ENCODE peak calls at places on chromosomes 4 and X, in seven cellular contexts. D is lower leg skin, G is transverse colon, K is GM12891, O is Peyer's patch, U is tibial nerve, N is A549. H is an unnamed sample.

GRCh38 chr4:118034061-118034785 is at the start of gene NDST3:
- DNase-seq in D (no peak), G (peak), K (peak), O (no peak), U (peak), N (peak), H (no peak)

GRCh38 chr4:27703771-27704170 is 843.1 kb downstream of the STIM2 start:
- DNase-seq in D (no peak), G (no peak), K (no peak), O (no peak), U (no peak), N (no peak), H (no peak)

GRCh38 chrX:16250296-16250695 is 83.0 kb downstream of the MAGEB17 start:
- DNase-seq in D (no peak), G (no peak), K (no peak), O (no peak), U (no peak), N (no peak), H (no peak)

GRCh38 chr4:184868623-184869022 is 42.9 kb upstream of the ACSL1 start:
- DNase-seq in D (no peak), G (no peak), K (no peak), O (no peak), U (no peak), N (no peak), H (no peak)

GRCh38 chr4:126708716-126709115 is 924.0 kb upstream of the INTU start:
- DNase-seq in D (no peak), G (no peak), K (no peak), O (no peak), U (no peak), N (no peak), H (no peak)

GRCh38 chrX:80285131-80285773 is 135.0 kb upstream of the TENT5D start:
- DNase-seq in D (no peak), G (peak), K (no peak), O (peak), U (no peak), N (peak), H (no peak)

GRCh38 chr4:51932261-51932660 is 87.9 kb downstream of the LRRC66 start:
- DNase-seq in D (no peak), G (no peak), K (no peak), O (no peak), U (no peak), N (no peak), H (no peak)

GRCh38 chr4:648579-649292 is 23.4 kb downstream of the PDE6B start:
- DNase-seq in D (no peak), G (no peak), K (no peak), O (no peak), U (no peak), N (no peak), H (no peak)

GRCh38 chr4:125322363-125322730 is 7.6 kb downstream of the FAT4 start:
- DNase-seq in D (no peak), G (no peak), K (no peak), O (no peak), U (no peak), N (no peak), H (no peak)

GRCh38 chr4:150972592-150972991 is 42.5 kb downstream of the LRBA start:
- DNase-seq in D (no peak), G (no peak), K (no peak), O (no peak), U (no peak), N (no peak), H (no peak)

GRCh38 chrX:67545772-67546495 is 2.1 kb downstream of the AR start:
- DNase-seq in D (no peak), G (no peak), K (no peak), O (no peak), U (no peak), N (no peak), H (no peak)

GRCh38 chr4:123505457-123506310 is 109.1 kb downstream of the SPRY1 start:
- DNase-seq in D (peak), G (peak), K (peak), O (peak), U (no peak), N (no peak), H (no peak)

GRCh38 chr4:51825341-51825740 is 17.6 kb upstream of the DCUN1D4 start:
- DNase-seq in D (no peak), G (no peak), K (no peak), O (no peak), U (no peak), N (no peak), H (no peak)

GRCh38 chrX:49187028-49187394 is 838 bp upstream of the PRICKLE3 start:
- DNase-seq in D (no peak), G (no peak), K (no peak), O (no peak), U (no peak), N (no peak), H (no peak)

GRCh38 chrX:45699158-45699557 is 498.5 kb upstream of the DIPK2B start:
- DNase-seq in D (no peak), G (no peak), K (no peak), O (no peak), U (no peak), N (no peak), H (no peak)

GRCh38 chrX:37315511-37316248 is 33.5 kb upstream of the PRRG1 start:
- DNase-seq in D (no peak), G (no peak), K (no peak), O (no peak), U (no peak), N (no peak), H (no peak)

GRCh38 chr4:150583287-150584197 is 1.6 kb downstream of the MAB21L2 start:
- DNase-seq in D (no peak), G (peak), K (no peak), O (peak), U (no peak), N (no peak), H (no peak)

GRCh38 chr4:106132045-106132444 is 184.0 kb downstream of the TBCK start:
- DNase-seq in D (no peak), G (no peak), K (no peak), O (no peak), U (no peak), N (no peak), H (no peak)

GRCh38 chr4:49058306-49058705 is 72.2 kb downstream of the CWH43 start:
- DNase-seq in D (no peak), G (no peak), K (no peak), O (no peak), U (no peak), N (no peak), H (no peak)

GRCh38 chrX:134571831-134572230 is 86.4 kb downstream of the PLAC1 start:
- DNase-seq in D (no peak), G (no peak), K (no peak), O (no peak), U (no peak), N (no peak), H (no peak)

GRCh38 chr4:169428376-169428775 is 157.6 kb upstream of the SH3RF1 start:
- DNase-seq in D (no peak), G (no peak), K (no peak), O (no peak), U (no peak), N (no peak), H (no peak)

GRCh38 chr4:31620476-31620875 is 900.3 kb downstream of the PCDH7 start:
- DNase-seq in D (no peak), G (no peak), K (no peak), O (no peak), U (no peak), N (no peak), H (no peak)

GRCh38 chrX:153507484-153508178 is 9.8 kb upstream of the ATP2B3 start:
- DNase-seq in D (peak), G (peak), K (peak), O (peak), U (peak), N (peak), H (peak)

GRCh38 chr4:188780028-188780427 is 640.8 kb downstream of the TRIML1 start:
- DNase-seq in D (no peak), G (no peak), K (no peak), O (no peak), U (no peak), N (no peak), H (no peak)

GRCh38 chr4:147192679-147193078 is 247.0 kb upstream of the TTC29 start:
- DNase-seq in D (no peak), G (no peak), K (no peak), O (no peak), U (no peak), N (no peak), H (no peak)

GRCh38 chr4:4735136-4735754 is 124.2 kb upstream of the MSX1 start:
- DNase-seq in D (peak), G (no peak), K (no peak), O (no peak), U (no peak), N (no peak), H (no peak)

GRCh38 chrX:154751669-154752271 is 893 bp upstream of the GAB3 start:
- DNase-seq in D (no peak), G (no peak), K (no peak), O (no peak), U (no peak), N (no peak), H (no peak)

GRCh38 chr4:57499786-57500185 is 389.6 kb upstream of the IGFBP7 start:
- DNase-seq in D (no peak), G (no peak), K (no peak), O (no peak), U (no peak), N (no peak), H (no peak)

GRCh38 chrX:142095816-142096215 is 109.3 kb downstream of the MAGEC2 start:
- DNase-seq in D (no peak), G (no peak), K (no peak), O (no peak), U (no peak), N (no peak), H (no peak)

GRCh38 chrX:54540289-54540688 is 10.3 kb downstream of the GNL3L start:
- DNase-seq in D (no peak), G (no peak), K (no peak), O (no peak), U (no peak), N (no peak), H (no peak)

GRCh38 chr4:111274486-111274885 is 651.6 kb upstream of the PITX2 start:
- DNase-seq in D (no peak), G (no peak), K (no peak), O (no peak), U (no peak), N (no peak), H (no peak)

GRCh38 chrX:136598631-136599030 is 49.3 kb upstream of the CD40LG start:
- DNase-seq in D (no peak), G (no peak), K (no peak), O (no peak), U (no peak), N (no peak), H (no peak)

GRCh38 chr4:125013891-125014290 is 300.9 kb upstream of the FAT4 start:
- DNase-seq in D (no peak), G (no peak), K (no peak), O (no peak), U (no peak), N (no peak), H (no peak)

GRCh38 chr4:2937986-2938385 is 25.2 kb downstream of the NOP14 start:
- DNase-seq in D (peak), G (peak), K (no peak), O (peak), U (no peak), N (no peak), H (no peak)

GRCh38 chr4:78293841-78294301 is 236.7 kb downstream of the FRAS1 start:
- DNase-seq in D (no peak), G (no peak), K (no peak), O (no peak), U (no peak), N (no peak), H (no peak)

GRCh38 chr4:17347445-17347844 is 164.4 kb downstream of the QDPR start:
- DNase-seq in D (no peak), G (no peak), K (peak), O (no peak), U (no peak), N (peak), H (peak)

GRCh38 chr4:68905598-68906237 is 45.9 kb downstream of the UGT2A3 start:
- DNase-seq in D (no peak), G (no peak), K (no peak), O (no peak), U (no peak), N (no peak), H (no peak)

GRCh38 chr4:123621072-123621705 is 224.6 kb downstream of the SPRY1 start:
- DNase-seq in D (no peak), G (no peak), K (no peak), O (no peak), U (no peak), N (no peak), H (no peak)

GRCh38 chr4:30399476-30399875 is 320.7 kb upstream of the PCDH7 start:
- DNase-seq in D (no peak), G (no peak), K (no peak), O (no peak), U (no peak), N (no peak), H (no peak)

GRCh38 chr4:138475116-138475515 is 233.0 kb upstream of the SLC7A11 start:
- DNase-seq in D (no peak), G (no peak), K (no peak), O (no peak), U (no peak), N (no peak), H (no peak)

GRCh38 chrX:1462596-1463251 is 10.0 kb upstream of the ASMTL start:
- DNase-seq in D (peak), G (no peak), K (no peak), O (peak), U (no peak), N (no peak), H (peak)
- TF ChIP-seq POLR2A in D (no peak), G (no peak), K (no peak), O (no peak), U (no peak), N (no peak), H (no peak)

DNA sequence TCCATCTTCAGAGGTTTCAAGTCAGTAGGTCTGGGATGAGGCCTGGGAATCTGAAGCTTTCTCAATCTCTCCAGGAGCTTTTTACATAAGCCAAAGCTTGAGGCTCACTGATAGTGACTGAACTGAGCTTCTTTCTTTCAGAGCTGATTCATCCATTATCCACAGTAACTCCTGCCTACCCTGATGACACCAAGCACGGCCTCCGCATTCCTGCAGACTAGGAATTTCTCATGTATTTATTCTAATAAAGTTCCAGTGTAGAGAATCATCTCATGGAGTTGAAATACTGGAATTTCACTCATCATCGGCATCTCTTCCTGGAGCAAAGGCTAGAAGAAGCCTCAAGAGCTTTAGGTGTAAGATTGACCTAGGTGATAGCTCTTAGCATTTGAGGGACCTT is 12.1 kb upstream of the DCTD start:
- DNase-seq in D (no peak), G (no peak), K (no peak), O (no peak), U (no peak), N (no peak), H (no peak)
- TF ChIP-seq POLR2A in D (no peak), G (no peak), K (no peak), O (no peak), U (no peak), N (no peak), H (no peak)

GRCh38 chrX:14776901-14777300 is 96.0 kb downstream of the FANCB start:
- DNase-seq in D (no peak), G (no peak), K (no peak), O (no peak), U (no peak), N (no peak), H (no peak)

GRCh38 chrX:14777484-14777883 is 95.4 kb downstream of the FANCB start:
- DNase-seq in D (no peak), G (no peak), K (no peak), O (no peak), U (no peak), N (no peak), H (no peak)

GRCh38 chrX:14779589-14779988 is 93.3 kb downstream of the FANCB start:
- DNase-seq in D (no peak), G (no peak), K (no peak), O (no peak), U (no peak), N (no peak), H (no peak)
- TF ChIP-seq POLR2A in D (no peak), G (no peak), K (no peak), O (no peak), U (no peak), N (no peak), H (no peak)

DNA sequence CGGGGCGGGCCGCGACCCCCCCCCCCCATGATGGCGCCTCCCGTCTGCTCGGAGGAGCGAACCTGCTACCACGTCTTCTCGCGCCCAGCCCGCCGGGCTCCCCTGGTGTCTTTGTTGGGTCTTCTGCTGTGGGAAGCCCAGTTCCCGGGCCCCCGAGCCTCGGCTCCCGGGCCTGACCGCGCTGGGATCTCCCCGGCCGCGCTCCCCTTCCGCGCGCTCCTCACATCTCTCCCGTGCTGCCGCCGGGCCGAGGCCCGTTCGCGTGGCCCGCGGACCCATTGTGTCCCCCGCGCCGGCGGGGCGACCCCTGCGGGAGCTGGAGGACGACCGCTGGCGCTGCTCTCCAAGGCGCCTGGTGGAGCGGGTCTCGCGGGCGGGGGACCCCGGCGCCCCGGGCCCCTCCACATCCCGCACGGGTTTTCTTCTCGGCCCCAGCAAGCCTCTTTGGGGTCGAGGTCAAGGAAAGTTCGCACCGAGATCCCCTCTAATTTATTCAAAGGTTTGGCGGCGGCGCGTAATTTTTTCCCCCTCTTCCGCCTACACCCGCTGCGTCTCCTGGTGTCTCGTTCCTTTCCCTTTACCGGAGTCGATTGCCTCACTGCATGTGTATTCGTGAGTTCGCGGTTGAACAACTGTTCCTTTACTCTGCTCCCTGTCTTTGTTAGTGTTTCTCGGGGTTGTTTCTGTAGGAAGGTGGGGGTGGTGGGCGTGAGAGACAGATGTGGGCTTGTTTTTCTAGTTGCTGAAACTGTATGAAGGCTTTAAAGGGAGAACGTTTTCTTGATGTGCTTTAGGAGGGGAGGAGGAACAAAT is 762 bp downstream of the SMAD1 start:
- DNase-seq in D (peak), G (peak), K (peak), O (peak), U (peak), N (peak), H (no peak)
- TF ChIP-seq POLR2A in D (no peak), G (peak), K (peak), O (no peak), U (no peak), N (no peak), H (no peak)

GRCh38 chr4:7103599-7104365 is 35.9 kb upstream of the GRPEL1 start:
- DNase-seq in D (peak), G (peak), K (no peak), O (peak), U (peak), N (peak), H (no peak)

GRCh38 chr4:7105261-7105660 is 37.4 kb upstream of the GRPEL1 start:
- DNase-seq in D (no peak), G (no peak), K (no peak), O (no peak), U (no peak), N (no peak), H (no peak)

GRCh38 chr4:7101692-7102515 is 34.0 kb upstream of the GRPEL1 start:
- DNase-seq in D (peak), G (peak), K (peak), O (peak), U (peak), N (peak), H (no peak)

GRCh38 chr4:7104366-7105031 is 36.6 kb upstream of the GRPEL1 start:
- DNase-seq in D (peak), G (no peak), K (no peak), O (no peak), U (no peak), N (no peak), H (no peak)

DNA sequence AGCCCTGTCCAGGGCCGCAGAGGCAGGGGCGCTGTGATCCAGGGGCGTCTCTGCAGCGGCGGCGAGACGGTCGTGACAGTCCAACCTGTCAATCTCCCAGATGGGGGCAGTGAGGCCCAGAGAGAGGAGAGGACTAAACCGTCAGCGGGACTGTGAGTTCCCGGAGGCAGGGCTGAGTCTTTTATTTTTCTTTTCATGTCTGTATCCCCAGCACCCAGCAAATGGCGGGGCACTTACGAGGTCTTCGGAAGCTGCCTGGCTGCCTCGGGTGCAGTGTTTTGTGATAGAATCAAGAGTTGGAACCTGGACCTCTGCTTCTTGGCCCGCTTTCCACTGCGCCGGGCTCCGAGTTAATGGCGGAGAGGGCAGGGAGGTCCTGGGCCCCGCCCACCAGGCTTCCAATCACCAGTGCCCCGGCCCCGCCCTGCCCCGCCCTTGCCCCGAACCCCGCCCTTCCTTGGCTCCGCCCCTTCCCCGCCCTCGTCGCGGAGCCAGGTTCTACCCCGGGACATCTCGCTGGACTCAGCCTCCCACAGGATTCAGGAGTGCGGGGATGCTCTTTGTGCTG is 35.3 kb upstream of the GRPEL1 start:
- DNase-seq in D (peak), G (peak), K (peak), O (peak), U (peak), N (peak), H (peak)
- TF ChIP-seq POLR2A in D (peak), G (peak), K (peak), O (peak), U (peak), N (peak), H (no peak)

GRCh38 chr4:165784672-165785071 is 88.4 kb upstream of the TLL1 start:
- DNase-seq in D (no peak), G (no peak), K (no peak), O (no peak), U (no peak), N (no peak), H (no peak)

GRCh38 chr4:165785337-165785736 is 87.7 kb upstream of the TLL1 start:
- DNase-seq in D (no peak), G (no peak), K (no peak), O (no peak), U (no peak), N (no peak), H (no peak)

GRCh38 chr4:165780735-165781134 is 92.3 kb upstream of the TLL1 start:
- DNase-seq in D (no peak), G (no peak), K (no peak), O (no peak), U (no peak), N (no peak), H (no peak)

GRCh38 chr4:165779950-165780670 is 92.9 kb upstream of the TLL1 start:
- DNase-seq in D (no peak), G (no peak), K (no peak), O (no peak), U (no peak), N (no peak), H (no peak)

DNA sequence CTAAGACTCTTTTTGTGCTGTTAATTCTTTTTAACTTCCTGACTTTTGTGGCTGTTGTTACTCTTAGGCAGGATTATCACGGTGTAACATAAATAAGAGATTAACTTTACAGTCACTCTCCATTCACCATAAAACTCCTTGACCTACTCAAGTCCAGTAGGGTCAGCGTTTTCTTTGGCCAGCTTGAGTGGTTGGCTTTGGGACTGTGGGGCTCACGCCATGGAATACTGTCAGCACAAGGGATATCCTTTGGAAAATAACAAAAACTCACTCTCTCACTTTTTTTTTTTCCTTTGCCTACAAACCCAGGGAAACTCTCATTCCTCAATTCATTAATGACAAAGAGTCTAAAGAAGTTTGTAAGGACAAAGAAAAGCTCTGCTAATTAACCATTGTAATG is 89.4 kb upstream of the TLL1 start:
- DNase-seq in D (no peak), G (no peak), K (no peak), O (no peak), U (no peak), N (no peak), H (no peak)
- TF ChIP-seq POLR2A in D (no peak), G (no peak), K (no peak), O (no peak), U (no peak), N (no peak), H (no peak)